ENCODE peak calls at places on chromosome 16, in nine cellular contexts. J, Q, T, B, S, I, V, X and C are unnamed samples.

GRCh38 chr16:75114179-75114945 is 2.2 kb downstream of the LDHD start:
- DNase-seq in T (peak), J (no peak), I (no peak), S (no peak), V (no peak), Q (no peak), X (no peak), B (no peak), C (no peak)

GRCh38 chr16:8950580-8951077 is 13.1 kb downstream of the USP7 start:
- DNase-seq in Q (no peak), S (no peak), B (no peak), X (no peak), T (no peak), V (peak), J (no peak), I (no peak), C (no peak)

GRCh38 chr16:86362155-86362849 is 148.0 kb upstream of the FOXF1 start:
- DNase-seq in S (no peak), X (no peak), Q (no peak), B (no peak), J (no peak), I (no peak), T (no peak), V (peak), C (no peak)

GRCh38 chr16:10080031-10080772 is 102.0 kb downstream of the GRIN2A start:
- DNase-seq in T (no peak), I (no peak), J (no peak), X (peak), V (peak), S (no peak), B (no peak), Q (no peak), C (no peak)

GRCh38 chr16:85834741-85835140 is 35.2 kb downstream of the COX4I1 start:
- DNase-seq in X (no peak), I (no peak), V (no peak), T (no peak), S (no peak), B (no peak), J (no peak), Q (no peak), C (no peak)

GRCh38 chr16:4380131-4381063 is 8.7 kb downstream of the VASN start:
- DNase-seq in V (no peak), S (peak), X (no peak), B (no peak), Q (no peak), T (no peak), I (no peak), J (no peak), C (peak)

GRCh38 chr16:87954361-87954760 is 3.1 kb downstream of the BANP start:
- DNase-seq in I (no peak), Q (no peak), S (no peak), X (no peak), B (no peak), V (no peak), T (no peak), J (no peak), C (no peak)

GRCh38 chr16:24946155-24946554 is 69.0 kb downstream of the ARHGAP17 start:
- DNase-seq in S (no peak), B (no peak), I (no peak), V (no peak), T (no peak), J (no peak), X (no peak), Q (no peak), C (no peak)

GRCh38 chr16:89374393-89374948 is 115.9 kb downstream of the ANKRD11 start:
- DNase-seq in T (no peak), X (no peak), V (no peak), S (no peak), Q (peak), B (no peak), J (no peak), I (peak), C (peak)
- TF ChIP-seq CTCF in T (no peak), X (no peak), V (peak), S (no peak), Q (peak), B (no peak), J (no peak), I (no peak), C (no peak)

DNA sequence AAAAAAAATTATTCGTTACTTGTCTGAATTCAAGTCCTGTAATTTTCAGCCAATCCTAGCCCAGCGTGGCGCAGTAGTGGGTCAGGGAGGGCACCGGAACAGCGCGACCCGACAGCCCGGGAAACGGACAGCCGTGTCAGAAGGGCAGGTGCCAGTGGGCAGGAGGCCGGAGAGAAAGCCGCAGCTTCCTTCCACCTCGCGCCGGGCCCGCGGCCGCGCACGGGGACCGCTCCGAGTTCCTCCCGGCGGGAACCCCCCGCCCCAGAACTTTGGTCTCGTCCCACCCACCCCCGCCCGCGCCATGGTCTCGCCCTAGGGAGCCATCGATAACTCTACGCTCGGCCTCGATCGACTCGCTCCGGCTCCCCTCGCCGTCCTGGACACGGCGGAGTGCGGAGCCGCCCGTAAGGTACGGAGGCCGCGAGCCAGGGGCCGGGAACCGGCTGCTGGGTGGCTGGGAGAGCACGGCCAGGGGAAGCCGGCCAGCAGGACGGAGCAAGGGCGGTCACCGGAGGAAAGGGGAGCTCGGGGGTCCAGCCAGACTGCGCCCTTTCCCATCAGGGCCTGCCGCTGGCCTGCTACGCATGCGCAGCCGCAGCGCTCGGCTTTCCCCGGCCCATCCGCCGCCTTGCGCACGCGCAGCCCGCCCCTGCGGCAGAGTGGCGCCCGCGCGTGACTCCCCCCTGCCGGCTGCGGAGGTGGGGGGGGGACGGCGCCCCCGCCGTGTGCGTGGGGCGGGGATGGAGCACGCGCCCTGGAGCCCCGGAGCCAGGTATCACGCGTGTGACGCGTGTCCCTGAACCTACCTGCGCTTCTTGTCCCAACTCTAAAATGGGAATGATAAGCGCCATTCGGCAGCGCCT is at the start of gene MLST8:
- DNase-seq in T (peak), V (peak), J (peak), I (peak), Q (peak), B (peak), X (peak), S (peak), C (peak)
- TF ChIP-seq CTCF in T (peak), V (no peak), J (no peak), I (no peak), Q (peak), B (no peak), X (peak), S (peak), C (no peak)

GRCh38 chr16:54176376-54176901 is 110.1 kb downstream of the IRX3 start:
- DNase-seq in V (no peak), S (no peak), B (no peak), I (no peak), J (no peak), X (no peak), Q (peak), T (no peak), C (peak)
- TF ChIP-seq CTCF in V (no peak), S (no peak), B (no peak), I (no peak), J (no peak), X (no peak), Q (no peak), T (no peak), C (no peak)

GRCh38 chr16:66382966-66383299 is 16.4 kb downstream of the CDH5 start:
- DNase-seq in J (no peak), V (peak), B (no peak), Q (no peak), X (no peak), T (no peak), I (peak), S (no peak), C (no peak)

GRCh38 chr16:66380421-66380820 is 13.9 kb downstream of the CDH5 start:
- DNase-seq in B (no peak), S (no peak), X (no peak), V (no peak), T (no peak), J (no peak), Q (no peak), I (no peak), C (no peak)

GRCh38 chr16:66381585-66382170 is 15.2 kb downstream of the CDH5 start:
- DNase-seq in Q (no peak), X (no peak), I (no peak), T (no peak), S (no peak), B (no peak), J (no peak), V (no peak), C (no peak)

GRCh38 chr16:66383551-66383950 is 17.1 kb downstream of the CDH5 start:
- DNase-seq in V (no peak), B (no peak), S (no peak), I (no peak), Q (no peak), J (no peak), T (no peak), X (no peak), C (no peak)

DNA sequence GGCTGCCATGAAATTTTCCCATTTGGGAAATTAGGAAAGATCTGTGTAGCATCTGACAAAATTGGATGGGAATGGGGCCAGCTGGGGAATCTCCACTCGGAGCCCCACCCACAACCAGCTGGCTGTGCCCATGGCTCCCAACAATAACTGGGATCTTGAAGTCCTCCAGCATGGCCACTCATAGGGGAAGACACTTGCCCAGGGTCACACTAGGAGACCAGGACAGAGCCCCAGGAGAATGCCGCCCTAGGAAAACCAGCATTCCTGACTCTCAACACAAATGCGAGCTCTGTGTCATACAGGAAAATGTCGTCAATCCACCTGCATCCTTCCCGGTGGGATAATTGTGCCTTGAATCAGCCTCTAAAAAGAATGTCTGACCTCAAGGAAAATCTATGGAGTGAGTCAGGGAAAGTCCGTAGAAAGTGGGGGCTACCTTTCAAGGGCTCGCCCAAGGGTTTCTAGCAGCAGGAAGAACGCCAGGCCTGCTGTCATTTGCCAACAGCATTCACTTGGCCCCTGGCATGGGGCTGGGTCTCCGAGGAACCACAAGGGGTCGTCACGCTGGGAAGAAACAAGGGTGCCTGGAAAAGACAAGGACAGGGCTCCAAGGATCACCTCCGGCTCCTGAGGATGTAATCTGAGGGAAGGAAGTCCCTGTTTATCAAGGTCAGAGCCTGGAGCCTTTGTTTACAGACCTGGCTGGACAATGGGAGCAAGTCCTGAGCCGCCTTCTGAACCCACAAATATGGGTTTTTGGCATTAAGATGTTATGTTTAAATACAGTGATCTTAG is 15.9 kb downstream of the CDH5 start:
- DNase-seq in V (peak), I (peak), X (no peak), B (no peak), T (no peak), Q (no peak), S (no peak), J (no peak), C (no peak)
- TF ChIP-seq CTCF in V (no peak), I (no peak), X (no peak), B (no peak), T (no peak), Q (no peak), S (no peak), J (no peak), C (no peak)

GRCh38 chr16:83952940-83953795 is at the start of gene OSGIN1:
- DNase-seq in X (peak), B (peak), T (peak), V (peak), I (peak), S (peak), J (peak), Q (peak), C (peak)
- TF ChIP-seq CTCF in X (no peak), B (no peak), T (no peak), V (no peak), I (no peak), S (no peak), J (no peak), Q (no peak), C (no peak)

DNA sequence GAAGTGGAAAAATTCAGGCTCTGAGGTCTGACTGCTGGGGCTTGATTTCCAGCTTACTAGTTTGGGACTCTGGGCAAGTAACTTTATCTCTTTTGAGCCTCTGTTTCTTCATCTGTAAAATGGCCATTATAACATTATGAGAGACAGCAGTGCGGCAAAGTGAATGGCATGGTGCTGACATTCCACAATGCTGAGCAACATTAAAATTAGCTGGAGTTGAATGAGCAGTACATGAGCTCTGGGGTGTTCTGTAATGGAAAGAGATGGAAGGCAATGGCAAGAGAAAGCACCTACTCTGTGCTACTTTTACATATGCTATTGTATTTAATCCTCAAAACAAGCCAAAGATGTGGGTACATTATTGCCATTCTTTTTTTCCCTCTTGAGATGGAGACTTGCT is 535.7 kb upstream of the CDH11 start:
- DNase-seq in Q (no peak), V (no peak), X (no peak), T (no peak), B (no peak), S (no peak), J (no peak), I (no peak), C (no peak)
- TF ChIP-seq CTCF in Q (no peak), V (no peak), X (no peak), T (no peak), B (no peak), S (no peak), J (no peak), I (no peak), C (no peak)

DNA sequence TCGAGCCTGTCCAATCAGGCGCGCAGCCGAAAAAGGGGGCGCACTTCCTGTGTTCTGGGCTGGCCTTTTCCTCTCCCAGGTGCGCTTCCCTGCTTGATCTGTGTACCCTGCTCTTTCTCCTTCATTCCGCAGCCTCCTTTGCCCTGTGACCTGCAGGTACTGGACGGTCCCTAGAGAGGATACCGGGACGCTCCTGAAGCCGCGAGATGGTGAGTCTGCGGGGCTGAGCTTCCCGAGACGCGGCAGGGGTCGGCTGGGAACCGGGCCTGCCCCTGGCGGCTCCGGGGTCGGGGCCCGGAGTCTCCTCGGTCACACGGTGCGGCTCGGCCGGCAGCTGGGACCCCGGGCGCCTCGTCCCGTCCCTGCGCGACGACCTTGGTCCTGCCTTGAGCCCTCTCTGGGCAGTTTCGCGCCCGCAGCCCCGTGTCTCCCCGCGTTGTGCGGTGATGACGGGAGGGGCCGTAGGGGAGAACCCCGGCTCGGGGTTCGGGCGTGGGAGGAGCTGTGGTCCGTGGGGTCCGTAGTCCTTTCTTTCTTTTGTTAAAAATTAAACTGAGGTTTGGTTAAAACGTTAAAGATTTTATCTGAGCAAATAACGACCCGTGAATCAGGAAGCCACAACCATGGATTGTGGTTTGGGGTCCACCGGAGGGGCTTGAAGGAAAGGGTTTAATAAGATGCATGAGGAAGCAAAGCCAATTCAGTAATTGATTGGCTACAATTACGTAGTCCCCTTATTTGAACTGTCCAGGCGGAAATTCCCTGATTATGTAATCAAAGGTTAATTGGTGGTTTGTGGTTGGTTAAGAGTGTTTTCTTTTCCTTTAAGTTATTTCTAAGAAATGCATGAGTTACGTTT is 172.8 kb upstream of the ZNF267 start:
- DNase-seq in V (peak), T (peak), B (peak), S (no peak), Q (peak), X (peak), J (peak), I (peak), C (peak)
- TF ChIP-seq CTCF in V (no peak), T (peak), B (no peak), S (no peak), Q (peak), X (no peak), J (peak), I (no peak), C (no peak)

GRCh38 chr16:46555981-46556380 is 65.2 kb downstream of the SHCBP1 start:
- DNase-seq in X (no peak), Q (no peak), T (no peak), V (no peak), B (no peak), I (no peak), S (no peak), J (no peak), C (no peak)
- TF ChIP-seq CTCF in X (no peak), Q (no peak), T (no peak), V (no peak), B (no peak), I (no peak), S (no peak), J (no peak), C (no peak)

DNA sequence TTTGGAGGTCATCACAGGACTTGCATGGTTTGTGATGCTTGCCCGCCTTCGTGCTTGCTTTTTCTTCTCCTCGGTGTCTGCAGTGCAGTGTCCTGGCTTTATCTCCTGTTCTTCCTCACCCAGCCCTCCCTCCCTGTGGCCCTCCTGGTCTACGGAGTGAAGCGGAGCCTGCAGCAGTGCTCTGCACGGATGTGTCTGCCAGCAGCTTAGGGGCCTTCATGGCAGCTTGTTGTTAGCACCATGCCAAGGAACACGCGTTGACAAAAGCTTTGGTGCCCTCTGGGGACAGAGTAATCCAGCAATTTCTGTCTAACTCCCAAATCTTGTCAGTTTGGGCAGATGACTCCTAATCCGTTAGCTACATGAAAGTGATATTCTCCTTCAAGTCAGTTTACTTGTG is 9.9 kb downstream of the DHODH start:
- DNase-seq in V (no peak), B (no peak), I (no peak), Q (no peak), T (no peak), X (no peak), J (no peak), S (no peak), C (no peak)
- TF ChIP-seq CTCF in V (no peak), B (no peak), I (no peak), Q (no peak), T (no peak), X (no peak), J (no peak), S (no peak), C (no peak)

DNA sequence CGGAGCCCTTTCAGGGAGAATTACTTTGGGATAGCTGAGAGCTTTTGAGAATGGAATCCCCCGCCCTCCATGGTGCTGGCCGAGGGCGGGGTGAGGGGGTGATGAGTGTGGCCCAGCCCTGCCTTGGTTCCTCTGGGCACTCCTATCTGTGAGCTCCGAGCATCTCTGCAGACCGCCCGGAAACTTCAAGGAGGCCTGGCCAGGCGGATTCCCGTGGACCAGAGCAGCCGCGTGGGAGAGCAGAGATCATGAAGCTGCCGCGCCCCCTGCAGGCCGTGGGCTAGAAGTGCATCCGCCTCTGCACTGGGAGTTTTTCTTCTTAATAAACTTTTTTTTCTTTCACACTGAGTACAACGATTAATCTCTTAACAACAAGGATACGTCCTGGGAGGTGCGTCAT is 392.9 kb upstream of the EEF2KMT start:
- DNase-seq in X (peak), V (no peak), T (no peak), J (peak), S (peak), Q (peak), I (peak), B (no peak), C (peak)
- TF ChIP-seq CTCF in X (peak), V (peak), T (peak), J (peak), S (peak), Q (peak), I (peak), B (no peak), C (peak)